ENCODE peak calls at places on chromosomes 5 and 9, in ten cellular contexts. One of them, this sample, is unnamed.

GRCh38 chr9:21684831-21685362 is 117.5 kb upstream of the MTAP start:
- DNase-seq in mesendoderm: peak; percentile 58
- DNase-seq in heart left ventricle: no peak
- DNase-seq in IMR-90: peak; percentile 87
- DNase-seq in uterus: no peak
- DNase-seq in esophagus squamous epithelium: no peak
- DNase-seq in H1: no peak
- DNase-seq in transverse colon: no peak
- DNase-seq in neural progenitor cell: no peak
- DNase-seq in upper lobe of right lung: no peak
- DNase-seq in this sample: no peak

GRCh38 chr9:131677051-131677444 is 62.8 kb downstream of the RAPGEF1 start:
- DNase-seq in mesendoderm: no peak
- DNase-seq in heart left ventricle: no peak
- DNase-seq in IMR-90: peak; percentile 55
- DNase-seq in uterus: no peak
- DNase-seq in esophagus squamous epithelium: no peak
- DNase-seq in H1: no peak
- DNase-seq in transverse colon: no peak
- DNase-seq in neural progenitor cell: no peak
- DNase-seq in upper lobe of right lung: no peak
- DNase-seq in this sample: no peak

GRCh38 chr5:149030392-149030791 is 32.5 kb downstream of the SH3TC2 start:
- DNase-seq in mesendoderm: no peak
- DNase-seq in heart left ventricle: no peak
- DNase-seq in IMR-90: peak; percentile 93
- DNase-seq in uterus: no peak
- DNase-seq in esophagus squamous epithelium: no peak
- DNase-seq in H1: no peak
- DNase-seq in transverse colon: no peak
- DNase-seq in neural progenitor cell: no peak
- DNase-seq in upper lobe of right lung: no peak
- DNase-seq in this sample: no peak

GRCh38 chr9:94860678-94861588 is 134.4 kb downstream of the AOPEP start:
- DNase-seq in mesendoderm: no peak
- DNase-seq in heart left ventricle: no peak
- DNase-seq in IMR-90: peak; percentile 89
- DNase-seq in uterus: no peak
- DNase-seq in esophagus squamous epithelium: no peak
- DNase-seq in H1: no peak
- DNase-seq in transverse colon: peak; percentile 59
- DNase-seq in neural progenitor cell: no peak
- DNase-seq in upper lobe of right lung: no peak
- DNase-seq in this sample: no peak

GRCh38 chr5:158858011-158858410 is 241.7 kb downstream of the EBF1 start:
- DNase-seq in mesendoderm: peak; percentile 14
- DNase-seq in heart left ventricle: no peak
- DNase-seq in IMR-90: no peak
- DNase-seq in uterus: no peak
- DNase-seq in esophagus squamous epithelium: no peak
- DNase-seq in H1: no peak
- DNase-seq in transverse colon: no peak
- DNase-seq in neural progenitor cell: no peak
- DNase-seq in upper lobe of right lung: no peak
- DNase-seq in this sample: no peak

GRCh38 chr9:101582593-101582992 is 12.2 kb downstream of the PPP3R2 start:
- DNase-seq in mesendoderm: no peak
- DNase-seq in heart left ventricle: no peak
- DNase-seq in IMR-90: peak; percentile 90
- DNase-seq in uterus: no peak
- DNase-seq in esophagus squamous epithelium: no peak
- DNase-seq in H1: no peak
- DNase-seq in transverse colon: no peak
- DNase-seq in neural progenitor cell: no peak
- DNase-seq in upper lobe of right lung: no peak
- DNase-seq in this sample: no peak

GRCh38 chr5:91187032-91187431 is 196.1 kb downstream of the ARRDC3 start:
- DNase-seq in mesendoderm: no peak
- DNase-seq in heart left ventricle: no peak
- DNase-seq in IMR-90: no peak
- DNase-seq in uterus: no peak
- DNase-seq in esophagus squamous epithelium: no peak
- DNase-seq in H1: no peak
- DNase-seq in transverse colon: no peak
- DNase-seq in neural progenitor cell: no peak
- DNase-seq in upper lobe of right lung: no peak
- DNase-seq in this sample: no peak

GRCh38 chr5:69364414-69364813 is 4.9 kb downstream of the AK6 start:
- DNase-seq in mesendoderm: peak; percentile 23
- DNase-seq in heart left ventricle: no peak
- DNase-seq in IMR-90: peak; percentile 7
- DNase-seq in uterus: no peak
- DNase-seq in esophagus squamous epithelium: no peak
- DNase-seq in H1: no peak
- DNase-seq in transverse colon: no peak
- DNase-seq in neural progenitor cell: no peak
- DNase-seq in upper lobe of right lung: no peak
- DNase-seq in this sample: no peak

GRCh38 chr5:1246711-1247431 is 21.7 kb downstream of the SLC6A18 start:
- DNase-seq in mesendoderm: peak; percentile 77
- DNase-seq in heart left ventricle: peak; percentile 46
- DNase-seq in IMR-90: no peak
- DNase-seq in uterus: no peak
- DNase-seq in esophagus squamous epithelium: no peak
- DNase-seq in H1: peak; percentile 33
- DNase-seq in transverse colon: peak; percentile 35
- DNase-seq in neural progenitor cell: peak; percentile 93
- DNase-seq in upper lobe of right lung: peak; percentile 73
- DNase-seq in this sample: peak; percentile 17

GRCh38 chr9:127201071-127201541 is 63.5 kb upstream of the GARNL3 start:
- DNase-seq in mesendoderm: no peak
- DNase-seq in heart left ventricle: no peak
- DNase-seq in IMR-90: peak; percentile 29
- DNase-seq in uterus: no peak
- DNase-seq in esophagus squamous epithelium: no peak
- DNase-seq in H1: no peak
- DNase-seq in transverse colon: no peak
- DNase-seq in neural progenitor cell: no peak
- DNase-seq in upper lobe of right lung: no peak
- DNase-seq in this sample: no peak

GRCh38 chr5:166625210-166625865 is 1666.1 kb upstream of the WWC1 start:
- DNase-seq in mesendoderm: peak; percentile 89
- DNase-seq in heart left ventricle: no peak
- DNase-seq in IMR-90: no peak
- DNase-seq in uterus: no peak
- DNase-seq in esophagus squamous epithelium: no peak
- DNase-seq in H1: no peak
- DNase-seq in transverse colon: no peak
- DNase-seq in neural progenitor cell: no peak
- DNase-seq in upper lobe of right lung: no peak
- DNase-seq in this sample: no peak
- H3K4me3 ChIP-seq in mesendoderm: no peak overlapping the region
- H3K4me3 ChIP-seq in heart left ventricle: no peak overlapping the region
- H3K4me3 ChIP-seq in IMR-90: no peak overlapping the region
- H3K4me3 ChIP-seq in uterus: no peak overlapping the region
- H3K4me3 ChIP-seq in esophagus squamous epithelium: no peak overlapping the region
- H3K4me3 ChIP-seq in H1: no peak overlapping the region
- H3K4me3 ChIP-seq in transverse colon: no peak overlapping the region
- H3K4me3 ChIP-seq in neural progenitor cell: no peak overlapping the region
- H3K4me3 ChIP-seq in upper lobe of right lung: no peak overlapping the region
- H3K4me3 ChIP-seq in this sample: no peak overlapping the region

GRCh38 chr5:116371431-116371830 is 203.2 kb downstream of the SEMA6A start:
- DNase-seq in mesendoderm: no peak
- DNase-seq in heart left ventricle: no peak
- DNase-seq in IMR-90: no peak
- DNase-seq in uterus: no peak
- DNase-seq in esophagus squamous epithelium: no peak
- DNase-seq in H1: no peak
- DNase-seq in transverse colon: no peak
- DNase-seq in neural progenitor cell: no peak
- DNase-seq in upper lobe of right lung: no peak
- DNase-seq in this sample: no peak

GRCh38 chr5:116372931-116373597 is 201.6 kb downstream of the SEMA6A start:
- DNase-seq in mesendoderm: no peak
- DNase-seq in heart left ventricle: no peak
- DNase-seq in IMR-90: no peak
- DNase-seq in uterus: no peak
- DNase-seq in esophagus squamous epithelium: no peak
- DNase-seq in H1: no peak
- DNase-seq in transverse colon: no peak
- DNase-seq in neural progenitor cell: no peak
- DNase-seq in upper lobe of right lung: no peak
- DNase-seq in this sample: no peak

GRCh38 chr5:116370149-116370548 is 204.5 kb downstream of the SEMA6A start:
- DNase-seq in mesendoderm: no peak
- DNase-seq in heart left ventricle: no peak
- DNase-seq in IMR-90: no peak
- DNase-seq in uterus: no peak
- DNase-seq in esophagus squamous epithelium: no peak
- DNase-seq in H1: no peak
- DNase-seq in transverse colon: no peak
- DNase-seq in neural progenitor cell: no peak
- DNase-seq in upper lobe of right lung: no peak
- DNase-seq in this sample: no peak

GRCh38 chr5:116371935-116372334 is 202.7 kb downstream of the SEMA6A start:
- DNase-seq in mesendoderm: no peak
- DNase-seq in heart left ventricle: no peak
- DNase-seq in IMR-90: no peak
- DNase-seq in uterus: no peak
- DNase-seq in esophagus squamous epithelium: no peak
- DNase-seq in H1: no peak
- DNase-seq in transverse colon: no peak
- DNase-seq in neural progenitor cell: no peak
- DNase-seq in upper lobe of right lung: no peak
- DNase-seq in this sample: no peak

GRCh38 chr5:116370886-116371285 is 203.7 kb downstream of the SEMA6A start:
- DNase-seq in mesendoderm: no peak
- DNase-seq in heart left ventricle: no peak
- DNase-seq in IMR-90: peak; percentile 24
- DNase-seq in uterus: no peak
- DNase-seq in esophagus squamous epithelium: no peak
- DNase-seq in H1: no peak
- DNase-seq in transverse colon: no peak
- DNase-seq in neural progenitor cell: no peak
- DNase-seq in upper lobe of right lung: no peak
- DNase-seq in this sample: no peak
- H3K27ac ChIP-seq in mesendoderm: no peak overlapping the region
- H3K27ac ChIP-seq in heart left ventricle: peak overlapping the region; percentile 30
- H3K27ac ChIP-seq in IMR-90: no peak overlapping the region
- H3K27ac ChIP-seq in uterus: peak overlapping the region; percentile 56
- H3K27ac ChIP-seq in esophagus squamous epithelium: no peak overlapping the region
- H3K27ac ChIP-seq in H1: no peak overlapping the region
- H3K27ac ChIP-seq in transverse colon: no peak overlapping the region
- H3K27ac ChIP-seq in neural progenitor cell: no peak overlapping the region
- H3K27ac ChIP-seq in upper lobe of right lung: no peak overlapping the region
- H3K27ac ChIP-seq in this sample: no peak overlapping the region

DNA sequence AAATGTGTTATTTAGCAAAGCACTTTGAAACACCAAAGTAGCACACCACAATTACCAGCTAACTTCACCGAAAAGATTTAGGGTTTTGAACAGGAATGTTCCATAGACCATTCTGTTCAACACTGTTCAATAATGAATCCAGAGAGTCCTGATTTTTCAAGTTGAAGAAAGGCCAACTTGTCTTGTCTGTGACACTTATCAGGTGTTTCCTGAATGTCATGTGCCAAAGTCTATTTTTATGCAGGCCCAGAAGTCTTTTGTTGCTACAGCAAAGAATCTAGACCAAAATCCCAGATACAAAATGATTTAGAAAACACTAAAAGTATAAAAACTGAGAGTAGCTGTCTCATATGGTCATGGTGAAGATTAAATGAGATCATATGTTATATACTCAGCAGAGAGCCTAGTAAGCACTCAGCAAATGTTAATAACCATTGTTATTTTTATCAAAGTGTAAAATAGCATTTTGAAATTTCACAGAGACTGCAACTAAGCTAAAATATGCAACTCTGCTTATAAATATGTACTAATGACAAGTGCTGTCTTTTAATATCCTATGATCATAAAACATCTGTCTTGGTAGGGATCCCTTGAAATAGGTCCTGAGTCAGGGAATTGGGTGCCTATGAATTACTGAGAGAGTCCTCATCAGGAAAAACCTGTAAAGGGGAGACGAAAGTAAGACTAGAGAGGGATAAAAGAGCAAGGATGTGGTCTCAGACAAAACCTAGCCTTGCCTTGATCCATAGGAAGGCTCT is 122.4 kb upstream of the SLC12A2 start:
- DNase-seq in mesendoderm: no peak
- DNase-seq in heart left ventricle: no peak
- DNase-seq in IMR-90: no peak
- DNase-seq in uterus: no peak
- DNase-seq in esophagus squamous epithelium: no peak
- DNase-seq in H1: no peak
- DNase-seq in transverse colon: no peak
- DNase-seq in neural progenitor cell: no peak
- DNase-seq in upper lobe of right lung: no peak
- DNase-seq in this sample: no peak
- H3K4me3 ChIP-seq in mesendoderm: no peak overlapping the region
- H3K4me3 ChIP-seq in heart left ventricle: no peak overlapping the region
- H3K4me3 ChIP-seq in IMR-90: no peak overlapping the region
- H3K4me3 ChIP-seq in uterus: no peak overlapping the region
- H3K4me3 ChIP-seq in esophagus squamous epithelium: no peak overlapping the region
- H3K4me3 ChIP-seq in H1: no peak overlapping the region
- H3K4me3 ChIP-seq in transverse colon: no peak overlapping the region
- H3K4me3 ChIP-seq in neural progenitor cell: no peak overlapping the region
- H3K4me3 ChIP-seq in upper lobe of right lung: no peak overlapping the region
- H3K4me3 ChIP-seq in this sample: no peak overlapping the region

GRCh38 chr9:85321561-85321960 is 420.2 kb downstream of the AGTPBP1 start:
- DNase-seq in mesendoderm: no peak
- DNase-seq in heart left ventricle: no peak
- DNase-seq in IMR-90: no peak
- DNase-seq in uterus: no peak
- DNase-seq in esophagus squamous epithelium: no peak
- DNase-seq in H1: no peak
- DNase-seq in transverse colon: no peak
- DNase-seq in neural progenitor cell: no peak
- DNase-seq in upper lobe of right lung: no peak
- DNase-seq in this sample: no peak

GRCh38 chr9:85319946-85320345 is 421.8 kb downstream of the AGTPBP1 start:
- DNase-seq in mesendoderm: peak; percentile 43
- DNase-seq in heart left ventricle: no peak
- DNase-seq in IMR-90: no peak
- DNase-seq in uterus: no peak
- DNase-seq in esophagus squamous epithelium: no peak
- DNase-seq in H1: no peak
- DNase-seq in transverse colon: no peak
- DNase-seq in neural progenitor cell: no peak
- DNase-seq in upper lobe of right lung: no peak
- DNase-seq in this sample: no peak

DNA sequence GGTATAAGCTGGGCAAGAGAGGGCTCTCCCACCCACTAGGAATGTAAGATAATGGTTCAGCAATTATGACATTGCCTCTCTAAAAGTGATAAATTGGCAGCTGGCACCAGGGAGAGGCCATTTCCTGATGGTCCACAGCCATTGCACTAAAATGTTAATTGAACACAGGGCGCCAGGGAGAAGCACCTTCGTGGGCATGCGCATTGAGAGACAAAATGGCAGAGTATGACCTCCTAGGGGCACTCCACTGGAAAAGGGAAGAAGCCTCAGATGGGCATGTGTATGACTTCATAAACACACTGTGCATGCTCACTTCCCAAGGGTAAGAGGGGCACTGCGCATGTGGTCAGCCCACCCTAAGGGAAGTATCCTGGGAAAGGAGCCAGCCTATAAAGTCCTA is 419.2 kb downstream of the AGTPBP1 start:
- DNase-seq in mesendoderm: no peak
- DNase-seq in heart left ventricle: no peak
- DNase-seq in IMR-90: no peak
- DNase-seq in uterus: no peak
- DNase-seq in esophagus squamous epithelium: no peak
- DNase-seq in H1: no peak
- DNase-seq in transverse colon: no peak
- DNase-seq in neural progenitor cell: no peak
- DNase-seq in upper lobe of right lung: no peak
- DNase-seq in this sample: no peak
- H3K27ac ChIP-seq in mesendoderm: no peak overlapping the region
- H3K27ac ChIP-seq in heart left ventricle: no peak overlapping the region
- H3K27ac ChIP-seq in IMR-90: no peak overlapping the region
- H3K27ac ChIP-seq in uterus: no peak overlapping the region
- H3K27ac ChIP-seq in esophagus squamous epithelium: no peak overlapping the region
- H3K27ac ChIP-seq in H1: no peak overlapping the region
- H3K27ac ChIP-seq in transverse colon: no peak overlapping the region
- H3K27ac ChIP-seq in neural progenitor cell: no peak overlapping the region
- H3K27ac ChIP-seq in upper lobe of right lung: no peak overlapping the region
- H3K27ac ChIP-seq in this sample: no peak overlapping the region